ENCODE peak calls at places on chromosomes 5 and 9, in ten cellular contexts. A is stomach; I is body of pancreas; X is CD8-positive, alpha-beta memory T cell; M is tibial nerve; D is SJSA1; P is cardiac muscle cell; F is prostate gland; C is heart right ventricle; V is GM23338. O is an unnamed sample. For H3K4me1, the result is how much of the 10 kb centered on the place peaks cover.

GRCh38 chr9:114733814-114734213 is 51.8 kb upstream of the TEX48 start:
- DNase-seq in A (no peak), I (no peak), X (no peak), M (no peak), D (peak), P (peak), F (no peak), C (no peak), V (no peak), O (no peak)

GRCh38 chr9:93682155-93682968 is 106.0 kb downstream of the PHF2 start:
- DNase-seq in A (peak), I (peak), X (peak), M (peak), D (peak), P (peak), F (peak), C (peak), V (peak), O (peak)

GRCh38 chr5:33850100-33850594 is 41.6 kb downstream of the ADAMTS12 start:
- DNase-seq in A (no peak), I (no peak), X (peak), M (no peak), D (no peak), P (peak), F (no peak), C (no peak), V (peak), O (peak)

GRCh38 chr5:176535101-176535654 is 2.0 kb downstream of the RNF44 start:
- DNase-seq in A (no peak), I (peak), X (peak), M (no peak), D (no peak), P (no peak), F (peak), C (no peak), V (no peak), O (peak)

GRCh38 chr5:3695818-3696217 is 100.2 kb downstream of the IRX1 start:
- DNase-seq in A (no peak), I (no peak), X (no peak), M (no peak), D (no peak), P (no peak), F (no peak), C (no peak), V (peak), O (no peak)

GRCh38 chr5:111013011-111013410 is 58.5 kb upstream of the TSLP start:
- DNase-seq in A (no peak), I (no peak), X (no peak), M (no peak), D (no peak), P (peak), F (no peak), C (no peak), V (no peak), O (peak)

GRCh38 chr5:14326035-14326909 is 183.1 kb downstream of the TRIO start:
- DNase-seq in A (no peak), I (no peak), X (no peak), M (no peak), D (no peak), P (no peak), F (no peak), C (no peak), V (peak), O (no peak)

GRCh38 chr9:122016309-122016708 is 76.8 kb downstream of the TTLL11 start:
- DNase-seq in A (no peak), I (no peak), X (no peak), M (no peak), D (no peak), P (no peak), F (no peak), C (no peak), V (no peak), O (no peak)

DNA sequence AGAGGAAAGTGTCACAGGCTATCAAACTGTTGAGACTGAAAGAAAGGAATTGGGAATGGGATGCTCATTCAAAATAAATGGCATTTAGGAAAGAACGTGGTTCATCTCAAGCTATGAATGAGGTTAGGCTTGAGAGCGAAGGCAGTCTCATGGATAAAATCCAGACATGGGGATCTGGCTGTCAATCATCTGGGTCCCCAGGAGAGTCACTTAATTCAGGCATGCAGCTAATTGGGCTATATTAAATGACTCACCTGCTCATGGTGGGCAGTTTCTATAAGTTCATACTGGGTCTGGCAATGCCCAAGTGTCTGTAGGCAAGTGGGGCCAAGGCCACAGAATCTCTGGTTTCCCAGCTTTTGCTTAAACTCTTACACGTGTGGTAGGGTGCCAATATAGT is 286.5 kb upstream of the SEMA6A start:
- DNase-seq in A (no peak), I (no peak), X (no peak), M (no peak), D (no peak), P (no peak), F (no peak), C (no peak), V (no peak), O (no peak)
- H3K4me1 ChIP-seq in A (under half), I (under half), X (under half), M (under half), D (under half), P (under half), F (under half), C (under half), V (under half), O (under half)

GRCh38 chr9:128360826-128361225 is 10.3 kb upstream of the URM1 start:
- DNase-seq in A (no peak), I (no peak), X (no peak), M (no peak), D (no peak), P (no peak), F (no peak), C (no peak), V (no peak), O (no peak)

GRCh38 chr9:128358861-128359260 is 12.3 kb upstream of the URM1 start:
- DNase-seq in A (no peak), I (no peak), X (no peak), M (no peak), D (no peak), P (no peak), F (no peak), C (no peak), V (no peak), O (no peak)

GRCh38 chr9:128362774-128363173 is 8.4 kb upstream of the URM1 start:
- DNase-seq in A (no peak), I (no peak), X (no peak), M (no peak), D (no peak), P (no peak), F (no peak), C (no peak), V (no peak), O (no peak)

GRCh38 chr9:128361981-128362646 is 9.1 kb upstream of the URM1 start:
- DNase-seq in A (peak), I (peak), X (peak), M (peak), D (peak), P (peak), F (peak), C (peak), V (peak), O (peak)

DNA sequence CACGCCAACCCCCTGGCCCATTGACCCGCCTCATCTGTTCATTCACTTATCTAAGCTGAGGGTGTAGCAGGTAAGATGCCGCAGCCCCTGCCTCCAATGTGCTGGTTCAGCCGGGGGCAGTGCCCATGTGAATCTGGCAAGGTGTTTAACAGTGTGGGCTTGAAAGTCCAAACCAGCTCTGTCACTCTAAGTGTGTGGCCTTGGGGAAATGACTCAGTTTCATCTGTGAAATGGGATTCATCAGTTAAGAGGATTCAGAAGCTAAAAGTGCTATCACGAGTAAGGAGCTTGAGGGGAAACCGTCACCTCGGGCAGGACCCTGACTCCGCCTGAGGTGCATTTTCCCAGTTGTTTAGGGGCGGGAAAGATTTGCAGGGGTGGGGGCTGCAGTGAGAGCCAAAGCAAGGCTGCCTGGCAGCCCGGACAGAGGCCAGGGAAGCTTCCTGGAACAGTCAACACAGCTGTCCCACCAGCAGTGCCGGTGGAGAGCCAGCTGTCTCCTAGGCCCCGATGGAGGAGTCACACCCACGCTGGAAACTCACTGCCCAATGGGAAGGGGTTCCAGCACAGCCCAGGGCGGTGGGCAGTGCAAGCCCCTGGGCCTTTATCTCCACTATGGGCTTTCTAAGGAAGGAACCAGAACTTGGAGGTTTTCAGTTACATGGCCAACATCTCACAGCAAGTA is 9.7 kb upstream of the URM1 start:
- DNase-seq in A (no peak), I (no peak), X (no peak), M (no peak), D (no peak), P (no peak), F (no peak), C (no peak), V (no peak), O (no peak)
- H3K4me3 ChIP-seq in A (peak), I (no peak), X (peak), M (peak), D (no peak), P (no peak), F (no peak), C (peak), V (no peak), O (peak)

GRCh38 chr5:180817847-180818246 is 15.2 kb upstream of the MGAT1 start:
- DNase-seq in A (no peak), I (peak), X (no peak), M (no peak), D (no peak), P (no peak), F (no peak), C (no peak), V (no peak), O (no peak)

GRCh38 chr5:180818275-180818674 is 15.7 kb upstream of the MGAT1 start:
- DNase-seq in A (no peak), I (no peak), X (no peak), M (no peak), D (peak), P (no peak), F (no peak), C (no peak), V (no peak), O (no peak)

GRCh38 chr5:180815241-180816031 is 12.8 kb upstream of the MGAT1 start:
- DNase-seq in A (no peak), I (peak), X (no peak), M (no peak), D (no peak), P (no peak), F (no peak), C (no peak), V (no peak), O (no peak)

GRCh38 chr5:180818942-180819341 is 16.3 kb upstream of the MGAT1 start:
- DNase-seq in A (no peak), I (no peak), X (no peak), M (no peak), D (peak), P (no peak), F (no peak), C (no peak), V (no peak), O (no peak)

GRCh38 chr5:180816608-180817534 is 14.3 kb upstream of the MGAT1 start:
- DNase-seq in A (no peak), I (no peak), X (no peak), M (no peak), D (no peak), P (peak), F (no peak), C (peak), V (no peak), O (no peak)
- H3K4me1 ChIP-seq in A (under half), I (under half), X (under half), M (under half), D (under half), P (under half), F (under half), C (half or more), V (under half), O (under half)

GRCh38 chr5:5967373-5967772 is 411.0 kb downstream of the MED10 start:
- DNase-seq in A (no peak), I (no peak), X (no peak), M (no peak), D (no peak), P (no peak), F (no peak), C (no peak), V (no peak), O (no peak)
- H3K4me3 ChIP-seq in A (no peak), I (no peak), X (no peak), M (no peak), D (no peak), P (no peak), F (no peak), C (no peak), V (no peak), O (no peak)

GRCh38 chr5:160339406-160340140 is 27.2 kb upstream of the CCNJL start:
- DNase-seq in A (no peak), I (peak), X (no peak), M (no peak), D (no peak), P (no peak), F (no peak), C (no peak), V (no peak), O (no peak)
- H3K4me1 ChIP-seq in A (under half), I (under half), X (under half), M (under half), D (under half), P (under half), F (under half), C (under half), V (under half), O (under half)

DNA sequence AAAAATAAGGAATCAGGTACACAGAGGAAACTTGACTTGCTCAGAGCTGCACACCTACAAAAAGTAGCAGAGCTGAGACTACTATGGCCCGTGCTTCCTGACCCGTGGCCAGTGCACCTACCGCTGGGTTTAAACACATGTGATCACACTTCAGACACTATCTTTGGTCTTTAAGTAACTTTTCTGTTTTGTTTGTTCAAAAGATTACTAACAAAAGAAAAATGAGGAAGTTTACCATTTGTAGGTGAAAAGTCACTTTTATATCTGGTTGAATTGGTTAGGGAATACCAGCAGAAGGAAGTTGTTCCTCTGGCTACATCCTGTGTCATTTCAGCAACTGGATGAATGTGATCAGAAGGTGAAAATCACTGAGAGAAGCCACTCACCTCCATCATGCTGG is 6.5 kb upstream of the SYK start:
- DNase-seq in A (no peak), I (no peak), X (no peak), M (no peak), D (no peak), P (no peak), F (no peak), C (no peak), V (no peak), O (peak)
- H3K4me3 ChIP-seq in A (no peak), I (no peak), X (no peak), M (no peak), D (no peak), P (no peak), F (no peak), C (no peak), V (no peak), O (peak)

GRCh38 chr9:129994947-129995346 is 48.0 kb downstream of the FNBP1 start:
- DNase-seq in A (no peak), I (no peak), X (no peak), M (no peak), D (no peak), P (no peak), F (no peak), C (no peak), V (no peak), O (no peak)
- H3K4me1 ChIP-seq in A (half or more), I (under half), X (half or more), M (under half), D (half or more), P (under half), F (under half), C (under half), V (under half), O (under half)

DNA sequence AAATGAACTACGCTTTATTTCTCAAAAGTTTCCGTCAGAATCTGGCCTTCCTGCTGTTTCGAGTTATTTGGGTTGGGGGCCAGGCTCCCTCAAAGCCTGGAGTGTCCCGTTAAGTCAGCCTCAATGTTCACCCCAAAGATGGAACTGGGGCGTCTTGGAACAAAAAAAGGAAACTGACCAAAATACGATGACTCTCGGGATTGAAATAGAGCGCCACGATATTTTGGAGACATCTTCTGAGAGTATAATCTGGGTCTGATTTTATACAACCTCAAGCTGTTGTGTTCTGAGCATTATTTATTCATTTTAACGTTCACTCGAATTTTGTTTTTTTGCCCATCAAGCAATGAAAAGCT is 28.1 kb downstream of the TLX3 start:
- DNase-seq in A (no peak), I (no peak), X (no peak), M (no peak), D (no peak), P (no peak), F (no peak), C (no peak), V (no peak), O (no peak)
- H3K4me3 ChIP-seq in A (peak), I (no peak), X (peak), M (no peak), D (peak), P (no peak), F (no peak), C (peak), V (peak), O (peak)

O was measured in PC-9.